ENCODE peak calls at places on chromosomes 11 and 22, in eight cellular contexts. H is H1, G is A549, C is endothelial cell of umbilical vein, S is HCT116, R is K562, F is HepG2, Z is GM12878. I is an unnamed sample.

GRCh38 chr11:115919341-115920086 is 415.3 kb upstream of the CADM1 start:
- DNase-seq in H (no peak), G (peak), C (no peak), S (no peak), R (no peak), F (no peak), Z (peak), I (peak)

GRCh38 chr22:38465673-38466490 is 2.0 kb upstream of the KDELR3 start:
- DNase-seq in H (no peak), G (no peak), C (no peak), S (no peak), R (no peak), F (no peak), Z (no peak), I (no peak)

GRCh38 chr22:42280836-42281235 is 10.4 kb upstream of the TCF20 start:
- DNase-seq in H (no peak), G (no peak), C (no peak), S (no peak), R (no peak), F (no peak), Z (no peak), I (no peak)

GRCh38 chr22:23509571-23510302 is 70.4 kb downstream of the IGLL1 start:
- DNase-seq in H (no peak), G (no peak), C (peak), S (no peak), R (no peak), F (no peak), Z (no peak), I (no peak)

GRCh38 chr22:45295492-45295891 is 10.7 kb downstream of the UPK3A start:
- DNase-seq in H (no peak), G (no peak), C (no peak), S (no peak), R (no peak), F (no peak), Z (no peak), I (no peak)

GRCh38 chr11:130783322-130783721 is 133.0 kb downstream of the SNX19 start:
- DNase-seq in H (no peak), G (no peak), C (no peak), S (no peak), R (no peak), F (no peak), Z (no peak), I (no peak)

GRCh38 chr11:1655168-1656060 is 25.8 kb downstream of the KRTAP5-5 start:
- DNase-seq in H (no peak), G (no peak), C (no peak), S (no peak), R (no peak), F (no peak), Z (no peak), I (no peak)

GRCh38 chr11:96337541-96338530 is 5.2 kb downstream of the MAML2 start:
- DNase-seq in H (no peak), G (no peak), C (no peak), S (no peak), R (peak), F (no peak), Z (no peak), I (peak)

GRCh38 chr11:19734171-19734570 is 21.5 kb downstream of the NAV2 start:
- DNase-seq in H (no peak), G (no peak), C (no peak), S (no peak), R (no peak), F (no peak), Z (no peak), I (no peak)

GRCh38 chr22:40685406-40685805 is 6.1 kb downstream of the MCHR1 start:
- DNase-seq in H (no peak), G (no peak), C (no peak), S (no peak), R (no peak), F (no peak), Z (no peak), I (no peak)

GRCh38 chr22:41398921-41399320 is 17.2 kb downstream of the TEF start:
- DNase-seq in H (no peak), G (no peak), C (no peak), S (no peak), R (no peak), F (no peak), Z (no peak), I (no peak)

GRCh38 chr11:68659158-68659921 is 25.0 kb upstream of the GAL start:
- DNase-seq in H (no peak), G (peak), C (peak), S (no peak), R (peak), F (peak), Z (no peak), I (no peak)

GRCh38 chr11:119375629-119376196 is 5.8 kb downstream of the USP2 start:
- DNase-seq in H (no peak), G (no peak), C (no peak), S (no peak), R (peak), F (peak), Z (no peak), I (no peak)

GRCh38 chr11:13772223-13773046 is 104.0 kb downstream of the FAR1 start:
- DNase-seq in H (peak), G (peak), C (peak), S (peak), R (peak), F (peak), Z (peak), I (peak)

GRCh38 chr22:44369916-44370804 is 57.4 kb upstream of the SHISAL1 start:
- DNase-seq in H (no peak), G (no peak), C (no peak), S (no peak), R (no peak), F (no peak), Z (no peak), I (no peak)

GRCh38 chr11:85431319-85431718 is 195.8 kb downstream of the DLG2 start:
- DNase-seq in H (no peak), G (no peak), C (no peak), S (no peak), R (no peak), F (no peak), Z (no peak), I (no peak)

GRCh38 chr11:60959445-60959844 is 7.5 kb upstream of the SLC15A3 start:
- DNase-seq in H (no peak), G (no peak), C (no peak), S (no peak), R (no peak), F (no peak), Z (no peak), I (no peak)

GRCh38 chr11:117822031-117822521 is 2.5 kb downstream of the FXYD2 start:
- DNase-seq in H (no peak), G (no peak), C (no peak), S (no peak), R (peak), F (no peak), Z (no peak), I (peak)

GRCh38 chr11:112270551-112271180 is 10.0 kb upstream of the PLET1 start:
- DNase-seq in H (no peak), G (no peak), C (no peak), S (no peak), R (peak), F (no peak), Z (no peak), I (no peak)

GRCh38 chr11:73244589-73245240 is 26.6 kb downstream of the P2RY2 start:
- DNase-seq in H (no peak), G (no peak), C (no peak), S (no peak), R (no peak), F (no peak), Z (no peak), I (no peak)

GRCh38 chr11:14414470-14415461 is 55.8 kb upstream of the RRAS2 start:
- DNase-seq in H (no peak), G (no peak), C (no peak), S (no peak), R (peak), F (no peak), Z (peak), I (no peak)

GRCh38 chr11:12331239-12331874 is 46.0 kb upstream of the PARVA start:
- DNase-seq in H (peak), G (peak), C (peak), S (peak), R (peak), F (peak), Z (peak), I (peak)

GRCh38 chr11:123321641-123322040 is 108.4 kb upstream of the GRAMD1B start:
- DNase-seq in H (no peak), G (no peak), C (no peak), S (no peak), R (no peak), F (no peak), Z (no peak), I (no peak)

GRCh38 chr11:7524831-7525230 is 11.0 kb downstream of the PPFIBP2 start:
- DNase-seq in H (no peak), G (no peak), C (no peak), S (no peak), R (no peak), F (no peak), Z (no peak), I (peak)

GRCh38 chr11:70108250-70108649 is 30.1 kb downstream of the ANO1 start:
- DNase-seq in H (no peak), G (no peak), C (no peak), S (no peak), R (no peak), F (no peak), Z (no peak), I (no peak)

GRCh38 chr22:25564979-25565677 is 653 bp downstream of the GRK3 start:
- DNase-seq in H (peak), G (peak), C (peak), S (no peak), R (peak), F (no peak), Z (no peak), I (peak)

GRCh38 chr11:22338465-22338810 is 257 bp downstream of the SLC17A6 start:
- DNase-seq in H (no peak), G (no peak), C (no peak), S (no peak), R (no peak), F (no peak), Z (no peak), I (no peak)

GRCh38 chr11:60950933-60951610 is 904 bp downstream of the SLC15A3 start:
- DNase-seq in H (no peak), G (no peak), C (no peak), S (no peak), R (no peak), F (no peak), Z (no peak), I (no peak)

GRCh38 chr11:122205036-122205435 is 89.0 kb upstream of the BLID start:
- DNase-seq in H (no peak), G (no peak), C (no peak), S (no peak), R (no peak), F (no peak), Z (no peak), I (no peak)

GRCh38 chr11:122202161-122202950 is 86.3 kb upstream of the BLID start:
- DNase-seq in H (no peak), G (no peak), C (peak), S (peak), R (no peak), F (peak), Z (no peak), I (no peak)

GRCh38 chr11:122201126-122201525 is 85.1 kb upstream of the BLID start:
- DNase-seq in H (no peak), G (no peak), C (no peak), S (no peak), R (no peak), F (no peak), Z (no peak), I (no peak)

GRCh38 chr11:122204206-122204605 is 88.2 kb upstream of the BLID start:
- DNase-seq in H (no peak), G (no peak), C (no peak), S (no peak), R (no peak), F (no peak), Z (no peak), I (no peak)

DNA sequence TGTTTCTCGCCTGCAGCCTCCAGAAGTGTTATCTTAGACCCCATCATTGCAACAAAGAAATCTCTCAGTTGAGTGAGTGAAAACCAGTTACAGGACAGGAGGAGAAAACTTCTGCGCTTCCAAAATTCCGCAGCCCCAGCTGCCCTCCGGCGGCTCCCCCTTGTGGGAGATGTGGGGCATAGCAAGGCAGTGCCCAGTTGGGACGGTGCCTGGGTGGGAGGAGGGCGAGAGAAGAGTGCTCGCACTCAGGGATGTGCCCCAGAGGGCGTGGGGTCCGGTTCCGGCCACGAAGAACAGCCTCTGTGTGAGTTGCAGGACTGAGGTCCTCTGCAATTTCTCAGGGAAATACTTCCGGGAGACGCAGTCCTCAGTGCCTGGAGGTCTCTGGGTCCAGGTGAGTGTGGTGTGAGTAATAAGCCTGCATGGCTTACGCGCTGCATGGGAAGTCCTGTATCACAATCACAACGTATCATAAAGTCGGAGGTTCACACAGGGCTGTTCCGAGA is 87.0 kb upstream of the BLID start:
- DNase-seq in H (peak), G (peak), C (no peak), S (peak), R (peak), F (peak), Z (no peak), I (peak)
- TF ChIP-seq POLR2A in H (no peak), G (no peak), C (no peak), S (peak), R (no peak), F (no peak), Z (no peak), I (no peak)

DNA sequence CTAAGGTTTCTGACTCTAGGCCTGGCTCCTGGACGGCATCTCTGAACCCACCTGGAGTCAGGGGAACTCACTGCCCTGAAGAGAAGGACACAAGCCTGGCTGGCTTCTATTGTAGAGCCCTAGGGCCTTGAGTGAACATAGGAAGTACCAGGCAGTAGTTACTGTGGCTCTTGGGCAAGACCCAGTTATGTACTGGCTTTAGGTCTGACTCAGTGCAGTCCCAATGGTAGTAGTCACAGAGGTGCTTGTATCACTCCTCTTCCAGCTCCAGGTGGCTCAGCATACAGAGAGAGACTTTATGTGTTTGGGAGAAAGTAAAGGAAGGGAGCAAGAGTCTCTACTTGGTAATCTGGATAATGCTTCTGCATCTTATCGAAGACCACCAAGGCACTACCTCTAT is 13.9 kb upstream of the PAK1 start:
- DNase-seq in H (no peak), G (no peak), C (no peak), S (no peak), R (no peak), F (no peak), Z (no peak), I (no peak)
- TF ChIP-seq MAX in H (no peak), G (no peak), C (no peak), S (no peak), R (no peak), F (no peak), Z (no peak), I (no peak)

DNA sequence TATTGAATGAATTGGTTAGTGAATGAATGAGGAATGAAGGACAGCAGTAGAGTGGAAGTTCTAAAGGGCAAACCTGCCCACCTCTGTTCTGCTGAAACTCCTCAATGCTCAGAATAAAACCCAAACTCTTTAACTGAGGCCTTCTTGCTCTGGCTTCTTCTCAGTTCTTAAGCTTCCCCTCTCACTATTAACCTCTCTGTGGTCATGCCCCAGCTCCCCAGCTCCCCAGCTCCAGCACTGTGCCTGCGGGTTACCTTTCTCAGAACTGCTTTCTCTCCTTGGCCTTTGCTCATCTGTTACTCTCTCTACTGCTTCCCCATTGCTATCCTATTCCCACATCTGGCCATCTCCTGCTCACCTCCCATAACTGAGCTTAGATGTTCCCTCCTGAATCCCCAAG is 137.4 kb downstream of the NXPE2 start:
- DNase-seq in H (no peak), G (no peak), C (no peak), S (no peak), R (no peak), F (no peak), Z (no peak), I (no peak)
- TF ChIP-seq POLR2A in H (no peak), G (no peak), C (no peak), S (no peak), R (no peak), F (no peak), Z (no peak), I (no peak)

DNA sequence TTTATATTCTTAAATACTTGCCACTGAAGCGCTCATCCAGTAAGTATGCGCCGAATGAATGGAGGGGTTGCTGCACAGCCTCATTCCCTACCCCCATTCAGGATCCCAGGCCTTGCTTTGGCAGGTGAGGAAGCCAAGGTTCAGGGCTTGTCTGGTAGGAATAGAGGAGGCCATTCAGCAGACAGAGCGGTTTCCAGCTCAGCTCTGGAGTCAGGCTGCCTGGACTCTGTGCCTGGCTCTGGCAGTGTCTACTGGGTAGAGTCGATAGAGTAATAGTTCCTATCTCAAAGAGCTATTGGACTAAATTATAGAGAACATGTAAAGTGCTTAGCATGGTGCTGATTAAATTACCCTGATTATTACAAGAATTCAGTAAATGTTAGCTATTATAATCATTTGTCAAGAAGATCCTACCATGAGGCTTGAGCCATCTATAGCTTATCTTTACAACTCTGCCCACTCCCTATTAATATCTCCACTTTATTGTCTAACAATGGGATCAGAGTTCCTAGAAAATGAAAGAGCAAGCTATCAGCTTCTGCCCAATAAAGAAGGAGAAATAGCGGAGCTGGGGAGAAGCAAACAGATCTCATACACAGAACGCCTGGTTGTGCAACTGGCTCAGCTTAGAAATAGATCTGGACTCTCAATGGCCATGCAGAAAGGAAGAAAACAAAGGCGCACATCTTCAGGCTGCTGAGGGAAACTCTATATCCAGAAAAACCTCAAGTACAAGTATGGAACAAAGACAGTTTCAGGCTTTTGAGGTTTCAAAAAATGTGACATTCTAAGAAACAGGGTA is 6.6 kb upstream of the SNX32 start:
- DNase-seq in H (no peak), G (no peak), C (no peak), S (no peak), R (no peak), F (no peak), Z (no peak), I (no peak)
- TF ChIP-seq MAX in H (no peak), G (no peak), C (no peak), S (no peak), R (no peak), F (no peak), Z (no peak), I (no peak)

I was measured in NB4.